ENCODE peak calls at places on chromosomes 7 and 10, in nine cellular contexts. X, E, V, L, C, M, Q, F and Y are unnamed samples.

GRCh38 chr7:28539289-28539981 is 127.1 kb downstream of the CREB5 start:
- DNase-seq in X (no peak), E (no peak), V (no peak), L (no peak), C (no peak), M (no peak), Q (no peak), F (no peak), Y (no peak)

GRCh38 chr10:34809796-34810195 is 5.3 kb downstream of the PARD3 start:
- DNase-seq in X (no peak), E (no peak), V (peak), L (no peak), C (no peak), M (no peak), Q (no peak), F (no peak), Y (no peak)

GRCh38 chr10:92760609-92761008 is 70.9 kb downstream of the HHEX start:
- DNase-seq in X (no peak), E (no peak), V (peak), L (no peak), C (peak), M (peak), Q (no peak), F (peak), Y (peak)

GRCh38 chr7:107708956-107709355 is 35.0 kb upstream of the CBLL1 start:
- DNase-seq in X (no peak), E (no peak), V (no peak), L (no peak), C (no peak), M (no peak), Q (no peak), F (no peak), Y (no peak)

GRCh38 chr10:110620108-110620719 is 23.9 kb upstream of the RBM20 start:
- DNase-seq in X (no peak), E (no peak), V (no peak), L (no peak), C (no peak), M (no peak), Q (no peak), F (no peak), Y (no peak)

GRCh38 chr7:78153285-78153684 is 354.7 kb downstream of the PHTF2 start:
- DNase-seq in X (no peak), E (no peak), V (no peak), L (no peak), C (no peak), M (no peak), Q (no peak), F (no peak), Y (no peak)

GRCh38 chr10:97520520-97520919 is 21.8 kb downstream of the UBTD1 start:
- DNase-seq in X (no peak), E (no peak), V (no peak), L (no peak), C (no peak), M (no peak), Q (no peak), F (no peak), Y (no peak)

GRCh38 chr7:134926396-134926795 is 59.9 kb upstream of the AGBL3 start:
- DNase-seq in X (no peak), E (no peak), V (peak), L (no peak), C (no peak), M (no peak), Q (no peak), F (no peak), Y (no peak)

GRCh38 chr7:15555385-15555859 is 6.4 kb downstream of the AGMO start:
- DNase-seq in X (no peak), E (no peak), V (peak), L (no peak), C (peak), M (peak), Q (no peak), F (no peak), Y (peak)

GRCh38 chr10:109893371-109893770 is 29.9 kb downstream of the XPNPEP1 start:
- DNase-seq in X (no peak), E (no peak), V (no peak), L (no peak), C (no peak), M (no peak), Q (no peak), F (no peak), Y (no peak)

GRCh38 chr10:14686356-14686755 is 88.3 kb downstream of the FAM107B start:
- DNase-seq in X (no peak), E (no peak), V (no peak), L (no peak), C (peak), M (no peak), Q (no peak), F (no peak), Y (no peak)

GRCh38 chr7:28078036-28078901 is 102.3 kb downstream of the JAZF1 start:
- DNase-seq in X (peak), E (peak), V (peak), L (peak), C (peak), M (peak), Q (peak), F (no peak), Y (peak)

GRCh38 chr10:83522881-83523386 is 616.4 kb upstream of the GHITM start:
- DNase-seq in X (no peak), E (no peak), V (no peak), L (no peak), C (peak), M (no peak), Q (no peak), F (no peak), Y (no peak)

GRCh38 chr10:21452203-21452602 is 73.3 kb downstream of the SKIDA1 start:
- DNase-seq in X (no peak), E (no peak), V (no peak), L (no peak), C (peak), M (peak), Q (no peak), F (no peak), Y (no peak)

GRCh38 chr7:45589915-45590678 is 15.9 kb downstream of the ADCY1 start:
- DNase-seq in X (no peak), E (no peak), V (no peak), L (no peak), C (no peak), M (no peak), Q (no peak), F (no peak), Y (no peak)

GRCh38 chr10:119687192-119688032 is 36.2 kb downstream of the BAG3 start:
- DNase-seq in X (no peak), E (no peak), V (no peak), L (no peak), C (no peak), M (no peak), Q (peak), F (no peak), Y (no peak)

GRCh38 chr7:157612664-157613561 is 276.1 kb downstream of the DNAJB6 start:
- DNase-seq in X (no peak), E (peak), V (no peak), L (no peak), C (no peak), M (peak), Q (no peak), F (no peak), Y (no peak)

GRCh38 chr7:79806161-79806734 is 328.4 kb upstream of the GNAI1 start:
- DNase-seq in X (no peak), E (no peak), V (peak), L (no peak), C (peak), M (peak), Q (no peak), F (peak), Y (peak)

GRCh38 chr10:48463318-48464003 is 141.4 kb downstream of the ARHGAP22 start:
- DNase-seq in X (no peak), E (no peak), V (peak), L (no peak), C (peak), M (peak), Q (no peak), F (no peak), Y (peak)